ENCODE peak calls at places on chromosomes 12 and 14, in eight cellular contexts. V, X, B, D, T, K, O and M are unnamed samples.

GRCh38 chr12:120822832-120823503 is 81.2 kb downstream of the SPPL3 start:
- DNase-seq in X (no peak), B (no peak), V (no peak), D (no peak), O (no peak), T (peak), K (no peak), M (no peak)

GRCh38 chr12:98893126-98893525 is 248.0 kb downstream of the APAF1 start:
- DNase-seq in V (no peak), B (no peak), X (no peak), D (no peak), O (peak), T (peak), K (no peak), M (no peak)

GRCh38 chr12:123712780-123713319 is 697 bp downstream of the ATP6V0A2 start:
- DNase-seq in O (no peak), B (peak), X (no peak), T (no peak), K (no peak), D (peak), V (no peak), M (no peak)

GRCh38 chr12:28941248-28941647 is 207.8 kb upstream of the FAR2 start:
- DNase-seq in T (no peak), X (peak), B (peak), D (no peak), V (no peak), K (no peak), O (no peak), M (no peak)

GRCh38 chr12:10982244-10982643 is 4.5 kb downstream of the TAS2R50 start:
- DNase-seq in K (no peak), B (no peak), X (peak), T (no peak), D (no peak), O (no peak), V (no peak), M (no peak)

GRCh38 chr12:124401563-124402180 is 106.8 kb downstream of the RFLNA start:
- DNase-seq in K (no peak), D (no peak), T (no peak), B (no peak), V (no peak), X (no peak), O (no peak), M (no peak)

GRCh38 chr14:65486856-65487255 is 74.3 kb downstream of the FUT8 start:
- DNase-seq in B (no peak), T (no peak), O (no peak), X (no peak), V (no peak), D (no peak), K (no peak), M (no peak)

GRCh38 chr12:41967668-41968649 is 176.7 kb downstream of the GXYLT1 start:
- DNase-seq in O (no peak), V (no peak), B (no peak), T (no peak), K (no peak), D (no peak), X (no peak), M (no peak)

GRCh38 chr14:68548194-68549056 is 244.4 kb downstream of the ZFP36L1 start:
- DNase-seq in B (peak), X (peak), O (peak), V (peak), T (peak), D (no peak), K (no peak), M (peak)

GRCh38 chr12:108106599-108106998 is 22.5 kb upstream of the WSCD2 start:
- DNase-seq in K (no peak), T (no peak), B (no peak), O (no peak), V (no peak), X (no peak), D (no peak), M (no peak)

GRCh38 chr12:6699989-6700645 is 498 bp downstream of the PIANP start:
- DNase-seq in O (no peak), B (no peak), K (no peak), D (no peak), V (no peak), X (no peak), T (no peak), M (no peak)

GRCh38 chr12:124774054-124774461 is 89.6 kb downstream of the SCARB1 start:
- DNase-seq in V (peak), K (no peak), B (no peak), X (no peak), O (no peak), D (no peak), T (no peak), M (no peak)

GRCh38 chr14:34070917-34071407 is 120.1 kb upstream of the EGLN3 start:
- DNase-seq in O (no peak), T (no peak), D (no peak), X (no peak), V (no peak), K (no peak), B (no peak), M (no peak)

GRCh38 chr12:3295648-3296408 is 195.2 kb upstream of the PRMT8 start:
- DNase-seq in D (no peak), X (no peak), K (no peak), B (peak), T (no peak), V (peak), O (peak), M (no peak)

GRCh38 chr14:69387311-69387710 is 10.8 kb downstream of the ERH start:
- DNase-seq in D (no peak), V (peak), K (no peak), B (no peak), O (no peak), T (no peak), X (no peak), M (no peak)

GRCh38 chr12:42990387-42990786 is 400.8 kb upstream of the PRICKLE1 start:
- DNase-seq in B (no peak), V (no peak), T (no peak), K (no peak), D (no peak), O (no peak), X (no peak), M (no peak)

GRCh38 chr12:76556373-76556772 is 3.2 kb downstream of the OSBPL8 start:
- DNase-seq in V (no peak), X (no peak), O (no peak), B (no peak), D (no peak), T (no peak), K (peak), M (no peak)

GRCh38 chr14:22429546-22429945 is 159.5 kb downstream of the DAD1 start:
- DNase-seq in V (no peak), B (no peak), O (no peak), T (no peak), X (no peak), D (no peak), K (no peak), M (no peak)

GRCh38 chr12:49672351-49673181 is 34.6 kb downstream of the FMNL3 start:
- DNase-seq in O (no peak), D (no peak), T (peak), B (no peak), V (no peak), X (no peak), K (no peak), M (no peak)

GRCh38 chr14:88987516-88987915 is 163.1 kb downstream of the TTC8 start:
- DNase-seq in V (no peak), O (peak), X (peak), K (no peak), T (no peak), B (peak), D (no peak), M (no peak)

GRCh38 chr12:33180921-33181320 is 258.7 kb downstream of the SYT10 start:
- DNase-seq in T (no peak), D (no peak), O (peak), V (peak), B (no peak), K (no peak), X (peak), M (no peak)

GRCh38 chr12:74426091-74426490 is 111.5 kb upstream of the ATXN7L3B start:
- DNase-seq in O (no peak), T (no peak), D (no peak), K (no peak), B (no peak), X (no peak), V (no peak), M (no peak)

GRCh38 chr12:110861729-110862128 is 14.9 kb downstream of the CCDC63 start:
- DNase-seq in O (no peak), D (no peak), K (no peak), X (no peak), V (no peak), T (no peak), B (no peak), M (no peak)

GRCh38 chr12:125773033-125773432 is 707.8 kb downstream of the AACS start:
- DNase-seq in T (peak), O (peak), K (no peak), V (peak), X (peak), B (no peak), D (peak), M (no peak)

GRCh38 chr12:12734054-12734453 is 16.9 kb downstream of the CDKN1B start:
- DNase-seq in T (no peak), D (no peak), K (no peak), O (peak), B (peak), V (peak), X (no peak), M (no peak)

GRCh38 chr12:107461222-107461980 is 224.2 kb upstream of the PWP1 start:
- DNase-seq in D (no peak), V (peak), T (no peak), B (peak), O (peak), X (no peak), K (no peak), M (no peak)

GRCh38 chr12:33628087-33628486 is 188.5 kb upstream of the SYT10 start:
- DNase-seq in X (no peak), D (no peak), O (peak), V (no peak), B (no peak), K (peak), T (no peak), M (no peak)